ENCODE peak calls at places on chromosomes 2 and 18, in seven cellular contexts. One of them, this sample, is unnamed.
A peak's percentile ranks its signal among the peaks of the same experiment; 100 is the strongest.

GRCh38 chr18:12518326-12518725 is 110.6 kb downstream of the PRELID3A start:
- DNase-seq in sigmoid colon: no peak
- DNase-seq in heart left ventricle: no peak
- DNase-seq in prostate gland: no peak
- DNase-seq in Peyer's patch: no peak
- DNase-seq in esophagus squamous epithelium: no peak
- DNase-seq in ovary: no peak
- DNase-seq in this sample: no peak

GRCh38 chr2:170974304-170974993 is 45.4 kb downstream of the GORASP2 start:
- DNase-seq in sigmoid colon: no peak
- DNase-seq in heart left ventricle: no peak
- DNase-seq in prostate gland: peak; percentile 27
- DNase-seq in Peyer's patch: no peak
- DNase-seq in esophagus squamous epithelium: no peak
- DNase-seq in ovary: peak; percentile 34
- DNase-seq in this sample: peak; percentile 23

GRCh38 chr2:31256611-31257382 is 22.8 kb downstream of the EHD3 start:
- DNase-seq in sigmoid colon: no peak
- DNase-seq in heart left ventricle: no peak
- DNase-seq in prostate gland: no peak
- DNase-seq in Peyer's patch: no peak
- DNase-seq in esophagus squamous epithelium: no peak
- DNase-seq in ovary: no peak
- DNase-seq in this sample: no peak

GRCh38 chr2:218000137-218000536 is 2.7 kb downstream of the TNS1 start:
- DNase-seq in sigmoid colon: peak; percentile 85
- DNase-seq in heart left ventricle: no peak
- DNase-seq in prostate gland: no peak
- DNase-seq in Peyer's patch: no peak
- DNase-seq in esophagus squamous epithelium: no peak
- DNase-seq in ovary: no peak
- DNase-seq in this sample: no peak

GRCh38 chr2:226079677-226080076 is 680.2 kb downstream of the NYAP2 start:
- DNase-seq in sigmoid colon: no peak
- DNase-seq in heart left ventricle: no peak
- DNase-seq in prostate gland: no peak
- DNase-seq in Peyer's patch: no peak
- DNase-seq in esophagus squamous epithelium: no peak
- DNase-seq in ovary: no peak
- DNase-seq in this sample: no peak

GRCh38 chr2:215749092-215749957 is 264.0 kb downstream of the MREG start:
- DNase-seq in sigmoid colon: peak; percentile 86
- DNase-seq in heart left ventricle: peak; percentile 72
- DNase-seq in prostate gland: no peak
- DNase-seq in Peyer's patch: peak; percentile 53
- DNase-seq in esophagus squamous epithelium: no peak
- DNase-seq in ovary: no peak
- DNase-seq in this sample: no peak

GRCh38 chr18:5710235-5710634 is 166.4 kb upstream of the EPB41L3 start:
- DNase-seq in sigmoid colon: no peak
- DNase-seq in heart left ventricle: no peak
- DNase-seq in prostate gland: no peak
- DNase-seq in Peyer's patch: no peak
- DNase-seq in esophagus squamous epithelium: no peak
- DNase-seq in ovary: no peak
- DNase-seq in this sample: no peak

GRCh38 chr2:50856112-50856511 is 175.8 kb downstream of the NRXN1 start:
- DNase-seq in sigmoid colon: no peak
- DNase-seq in heart left ventricle: no peak
- DNase-seq in prostate gland: no peak
- DNase-seq in Peyer's patch: no peak
- DNase-seq in esophagus squamous epithelium: no peak
- DNase-seq in ovary: no peak
- DNase-seq in this sample: no peak

GRCh38 chr2:98508690-98509054 is 64.0 kb downstream of the INPP4A start:
- DNase-seq in sigmoid colon: peak; percentile 82
- DNase-seq in heart left ventricle: peak; percentile 64
- DNase-seq in prostate gland: no peak
- DNase-seq in Peyer's patch: no peak
- DNase-seq in esophagus squamous epithelium: no peak
- DNase-seq in ovary: no peak
- DNase-seq in this sample: no peak

GRCh38 chr2:20052872-20053281 is 1.4 kb upstream of the LAPTM4A start:
- DNase-seq in sigmoid colon: peak; percentile 75
- DNase-seq in heart left ventricle: peak; percentile 76
- DNase-seq in prostate gland: peak; percentile 33
- DNase-seq in Peyer's patch: peak; percentile 56
- DNase-seq in esophagus squamous epithelium: peak; percentile 11
- DNase-seq in ovary: peak; percentile 67
- DNase-seq in this sample: no peak

GRCh38 chr18:36668349-36668748 is 160.5 kb downstream of the TPGS2 start:
- DNase-seq in sigmoid colon: no peak
- DNase-seq in heart left ventricle: no peak
- DNase-seq in prostate gland: no peak
- DNase-seq in Peyer's patch: no peak
- DNase-seq in esophagus squamous epithelium: no peak
- DNase-seq in ovary: no peak
- DNase-seq in this sample: no peak

GRCh38 chr2:238820909-238821308 is 27.0 kb upstream of the TWIST2 start:
- DNase-seq in sigmoid colon: no peak
- DNase-seq in heart left ventricle: no peak
- DNase-seq in prostate gland: no peak
- DNase-seq in Peyer's patch: no peak
- DNase-seq in esophagus squamous epithelium: no peak
- DNase-seq in ovary: no peak
- DNase-seq in this sample: peak; percentile 17

GRCh38 chr18:25058520-25058919 is 293.4 kb downstream of the ZNF521 start:
- DNase-seq in sigmoid colon: no peak
- DNase-seq in heart left ventricle: peak; percentile 39
- DNase-seq in prostate gland: no peak
- DNase-seq in Peyer's patch: peak; percentile 58
- DNase-seq in esophagus squamous epithelium: no peak
- DNase-seq in ovary: no peak
- DNase-seq in this sample: no peak

GRCh38 chr18:59056706-59057492 is 82.8 kb upstream of the SEC11C start:
- DNase-seq in sigmoid colon: peak; percentile 72
- DNase-seq in heart left ventricle: peak; percentile 78
- DNase-seq in prostate gland: no peak
- DNase-seq in Peyer's patch: no peak
- DNase-seq in esophagus squamous epithelium: no peak
- DNase-seq in ovary: peak; percentile 79
- DNase-seq in this sample: peak; percentile 40

GRCh38 chr2:49490710-49491109 is 336.4 kb upstream of the FSHR start:
- DNase-seq in sigmoid colon: no peak
- DNase-seq in heart left ventricle: peak; percentile 23
- DNase-seq in prostate gland: peak; percentile 59
- DNase-seq in Peyer's patch: no peak
- DNase-seq in esophagus squamous epithelium: no peak
- DNase-seq in ovary: no peak
- DNase-seq in this sample: peak; percentile 4

GRCh38 chr2:47068966-47069627 is 86.0 kb downstream of the STPG4 start:
- DNase-seq in sigmoid colon: no peak
- DNase-seq in heart left ventricle: no peak
- DNase-seq in prostate gland: no peak
- DNase-seq in Peyer's patch: no peak
- DNase-seq in esophagus squamous epithelium: no peak
- DNase-seq in ovary: no peak
- DNase-seq in this sample: no peak

GRCh38 chr2:209468796-209469325 is 45.0 kb downstream of the MAP2 start:
- DNase-seq in sigmoid colon: no peak
- DNase-seq in heart left ventricle: no peak
- DNase-seq in prostate gland: no peak
- DNase-seq in Peyer's patch: no peak
- DNase-seq in esophagus squamous epithelium: no peak
- DNase-seq in ovary: no peak
- DNase-seq in this sample: no peak

GRCh38 chr2:177797808-177798207 is 274.8 kb downstream of the PDE11A start:
- DNase-seq in sigmoid colon: no peak
- DNase-seq in heart left ventricle: no peak
- DNase-seq in prostate gland: no peak
- DNase-seq in Peyer's patch: no peak
- DNase-seq in esophagus squamous epithelium: no peak
- DNase-seq in ovary: no peak
- DNase-seq in this sample: no peak

GRCh38 chr2:204260162-204260877 is 285.0 kb upstream of the PARD3B start:
- DNase-seq in sigmoid colon: peak; percentile 84
- DNase-seq in heart left ventricle: peak; percentile 59
- DNase-seq in prostate gland: peak; percentile 26
- DNase-seq in Peyer's patch: no peak
- DNase-seq in esophagus squamous epithelium: no peak
- DNase-seq in ovary: peak; percentile 56
- DNase-seq in this sample: peak; percentile 23

GRCh38 chr2:18949871-18950597 is 360.7 kb upstream of the NT5C1B start:
- DNase-seq in sigmoid colon: no peak
- DNase-seq in heart left ventricle: no peak
- DNase-seq in prostate gland: no peak
- DNase-seq in Peyer's patch: no peak
- DNase-seq in esophagus squamous epithelium: no peak
- DNase-seq in ovary: no peak
- DNase-seq in this sample: no peak

GRCh38 chr2:8028436-8028835 is 653.4 kb upstream of the ID2 start:
- DNase-seq in sigmoid colon: no peak
- DNase-seq in heart left ventricle: no peak
- DNase-seq in prostate gland: no peak
- DNase-seq in Peyer's patch: no peak
- DNase-seq in esophagus squamous epithelium: no peak
- DNase-seq in ovary: no peak
- DNase-seq in this sample: no peak

GRCh38 chr18:44781890-44782289 is 101.2 kb downstream of the SETBP1 start:
- DNase-seq in sigmoid colon: no peak
- DNase-seq in heart left ventricle: no peak
- DNase-seq in prostate gland: no peak
- DNase-seq in Peyer's patch: no peak
- DNase-seq in esophagus squamous epithelium: no peak
- DNase-seq in ovary: no peak
- DNase-seq in this sample: no peak

GRCh38 chr2:36567711-36568408 is 30.1 kb downstream of the FEZ2 start:
- DNase-seq in sigmoid colon: no peak
- DNase-seq in heart left ventricle: no peak
- DNase-seq in prostate gland: no peak
- DNase-seq in Peyer's patch: no peak
- DNase-seq in esophagus squamous epithelium: no peak
- DNase-seq in ovary: no peak
- DNase-seq in this sample: no peak

GRCh38 chr2:55408098-55408882 is 11.4 kb downstream of the CCDC88A start:
- DNase-seq in sigmoid colon: no peak
- DNase-seq in heart left ventricle: no peak
- DNase-seq in prostate gland: no peak
- DNase-seq in Peyer's patch: no peak
- DNase-seq in esophagus squamous epithelium: no peak
- DNase-seq in ovary: no peak
- DNase-seq in this sample: no peak

GRCh38 chr2:72136933-72137497 is 10.6 kb downstream of the CYP26B1 start:
- DNase-seq in sigmoid colon: peak; percentile 50
- DNase-seq in heart left ventricle: no peak
- DNase-seq in prostate gland: no peak
- DNase-seq in Peyer's patch: peak; percentile 34
- DNase-seq in esophagus squamous epithelium: no peak
- DNase-seq in ovary: no peak
- DNase-seq in this sample: no peak

GRCh38 chr2:70085711-70086277 is 1.5 kb upstream of the PCBP1 start:
- DNase-seq in sigmoid colon: peak; percentile 24
- DNase-seq in heart left ventricle: no peak
- DNase-seq in prostate gland: no peak
- DNase-seq in Peyer's patch: peak; percentile 39
- DNase-seq in esophagus squamous epithelium: no peak
- DNase-seq in ovary: no peak
- DNase-seq in this sample: no peak

GRCh38 chr2:237601453-237602116 is 11.1 kb upstream of the RAB17 start:
- DNase-seq in sigmoid colon: no peak
- DNase-seq in heart left ventricle: no peak
- DNase-seq in prostate gland: no peak
- DNase-seq in Peyer's patch: no peak
- DNase-seq in esophagus squamous epithelium: no peak
- DNase-seq in ovary: peak; percentile 13
- DNase-seq in this sample: no peak
- TF ChIP-seq POLR2A in sigmoid colon: no peak
- TF ChIP-seq POLR2A in heart left ventricle: no peak
- TF ChIP-seq POLR2A in prostate gland: no peak
- TF ChIP-seq POLR2A in Peyer's patch: no peak
- TF ChIP-seq POLR2A in esophagus squamous epithelium: no peak
- TF ChIP-seq POLR2A in ovary: no peak
- TF ChIP-seq POLR2A in this sample: no peak

GRCh38 chr2:10042301-10043161 is 819 bp upstream of the KLF11 start:
- DNase-seq in sigmoid colon: peak; percentile 96
- DNase-seq in heart left ventricle: peak; percentile 93
- DNase-seq in prostate gland: no peak
- DNase-seq in Peyer's patch: peak; percentile 71
- DNase-seq in esophagus squamous epithelium: peak; percentile 23
- DNase-seq in ovary: peak; percentile 86
- DNase-seq in this sample: peak; percentile 88
- TF ChIP-seq POLR2A in sigmoid colon: no peak
- TF ChIP-seq POLR2A in heart left ventricle: no peak
- TF ChIP-seq POLR2A in prostate gland: no peak
- TF ChIP-seq POLR2A in Peyer's patch: no peak
- TF ChIP-seq POLR2A in esophagus squamous epithelium: peak; percentile 47
- TF ChIP-seq POLR2A in ovary: no peak
- TF ChIP-seq POLR2A in this sample: no peak

GRCh38 chr2:208122248-208122647 is 2.1 kb downstream of the CRYGD start:
- DNase-seq in sigmoid colon: no peak
- DNase-seq in heart left ventricle: no peak
- DNase-seq in prostate gland: no peak
- DNase-seq in Peyer's patch: no peak
- DNase-seq in esophagus squamous epithelium: no peak
- DNase-seq in ovary: no peak
- DNase-seq in this sample: no peak

GRCh38 chr2:208125242-208125641 is 918 bp upstream of the CRYGD start:
- DNase-seq in sigmoid colon: no peak
- DNase-seq in heart left ventricle: no peak
- DNase-seq in prostate gland: no peak
- DNase-seq in Peyer's patch: no peak
- DNase-seq in esophagus squamous epithelium: no peak
- DNase-seq in ovary: no peak
- DNase-seq in this sample: no peak

GRCh38 chr2:208129804-208130712 is at the start of gene CRYGC:
- DNase-seq in sigmoid colon: no peak
- DNase-seq in heart left ventricle: no peak
- DNase-seq in prostate gland: no peak
- DNase-seq in Peyer's patch: peak; percentile 63
- DNase-seq in esophagus squamous epithelium: no peak
- DNase-seq in ovary: no peak
- DNase-seq in this sample: peak; percentile 32

GRCh38 chr2:208128136-208128535 is 1.5 kb downstream of the CRYGC start:
- DNase-seq in sigmoid colon: no peak
- DNase-seq in heart left ventricle: no peak
- DNase-seq in prostate gland: no peak
- DNase-seq in Peyer's patch: no peak
- DNase-seq in esophagus squamous epithelium: no peak
- DNase-seq in ovary: no peak
- DNase-seq in this sample: no peak

GRCh38 chr2:208127090-208127489 is 2.5 kb downstream of the CRYGC start:
- DNase-seq in sigmoid colon: no peak
- DNase-seq in heart left ventricle: no peak
- DNase-seq in prostate gland: no peak
- DNase-seq in Peyer's patch: no peak
- DNase-seq in esophagus squamous epithelium: no peak
- DNase-seq in ovary: no peak
- DNase-seq in this sample: no peak
- TF ChIP-seq POLR2A in sigmoid colon: no peak
- TF ChIP-seq POLR2A in heart left ventricle: no peak
- TF ChIP-seq POLR2A in prostate gland: no peak
- TF ChIP-seq POLR2A in Peyer's patch: no peak
- TF ChIP-seq POLR2A in esophagus squamous epithelium: no peak
- TF ChIP-seq POLR2A in ovary: no peak
- TF ChIP-seq POLR2A in this sample: no peak

GRCh38 chr2:27735263-27735904 is 36.1 kb upstream of the MRPL33 start:
- DNase-seq in sigmoid colon: peak; percentile 88
- DNase-seq in heart left ventricle: peak; percentile 89
- DNase-seq in prostate gland: peak; percentile 81
- DNase-seq in Peyer's patch: peak; percentile 86
- DNase-seq in esophagus squamous epithelium: no peak
- DNase-seq in ovary: peak; percentile 82
- DNase-seq in this sample: peak; percentile 70
- TF ChIP-seq POLR2A in sigmoid colon: peak; percentile 13
- TF ChIP-seq POLR2A in heart left ventricle: no peak
- TF ChIP-seq POLR2A in prostate gland: peak; percentile 68
- TF ChIP-seq POLR2A in Peyer's patch: peak; percentile 48
- TF ChIP-seq POLR2A in esophagus squamous epithelium: peak; percentile 69
- TF ChIP-seq POLR2A in ovary: peak; percentile 42
- TF ChIP-seq POLR2A in this sample: peak; percentile 62

This sample was measured in H54.